ENCODE peak calls at places on chromosomes 1 and 21, in eight cellular contexts. H is tibial artery, B is epithelial cell of prostate, T is thoracic aorta, C is NCI-H1105, G is HTR-8/SVneo, K is left ventricle myocardium inferior, F is hypothalamus. S is an unnamed sample.

GRCh38 chr1:15423355-15424077 is 13.8 kb downstream of the EFHD2 start:
- DNase-seq in H (no peak), B (no peak), T (no peak), C (no peak), G (no peak), K (no peak), F (no peak), S (no peak)

GRCh38 chr1:79040424-79041089 is 34.0 kb upstream of the ADGRL4 start:
- DNase-seq in H (no peak), B (no peak), T (no peak), C (no peak), G (no peak), K (no peak), F (no peak), S (no peak)

GRCh38 chr1:66752000-66752592 is at the start of gene DYNLT5:
- DNase-seq in H (peak), B (no peak), T (peak), C (no peak), G (peak), K (peak), F (peak), S (no peak)

GRCh38 chr21:36661511-36662309 is 37.2 kb upstream of the SIM2 start:
- DNase-seq in H (no peak), B (no peak), T (no peak), C (no peak), G (peak), K (no peak), F (no peak), S (no peak)

GRCh38 chr1:226736908-226737818 is 1.9 kb downstream of the ITPKB start:
- DNase-seq in H (peak), B (no peak), T (no peak), C (no peak), G (no peak), K (peak), F (peak), S (no peak)

GRCh38 chr1:15834406-15835204 is 12.9 kb upstream of the SPEN start:
- DNase-seq in H (peak), B (no peak), T (peak), C (peak), G (peak), K (peak), F (peak), S (peak)

GRCh38 chr1:113320972-113321680 is 69.2 kb upstream of the MAGI3 start:
- DNase-seq in H (no peak), B (no peak), T (no peak), C (no peak), G (no peak), K (no peak), F (no peak), S (no peak)

GRCh38 chr1:199098468-199098867 is 459.6 kb downstream of the PTPRC start:
- DNase-seq in H (no peak), B (no peak), T (no peak), C (no peak), G (no peak), K (no peak), F (no peak), S (no peak)

GRCh38 chr1:51306950-51307349 is 23.4 kb downstream of the TTC39A start:
- DNase-seq in H (no peak), B (no peak), T (no peak), C (no peak), G (no peak), K (no peak), F (no peak), S (no peak)

GRCh38 chr21:39381009-39381408 is 32.1 kb upstream of the HMGN1 start:
- DNase-seq in H (no peak), B (no peak), T (no peak), C (no peak), G (no peak), K (no peak), F (no peak), S (no peak)

GRCh38 chr1:51344602-51345299 is 14.4 kb upstream of the TTC39A start:
- DNase-seq in H (no peak), B (no peak), T (no peak), C (no peak), G (no peak), K (no peak), F (no peak), S (no peak)

GRCh38 chr1:20142001-20142710 is 3.0 kb downstream of the PLA2G2F start:
- DNase-seq in H (no peak), B (no peak), T (no peak), C (no peak), G (no peak), K (no peak), F (no peak), S (no peak)

GRCh38 chr1:240285541-240285940 is 193.9 kb downstream of the FMN2 start:
- DNase-seq in H (no peak), B (no peak), T (no peak), C (no peak), G (no peak), K (no peak), F (no peak), S (no peak)

GRCh38 chr21:33292724-33293123 is 26.6 kb downstream of the IL10RB start:
- DNase-seq in H (no peak), B (no peak), T (no peak), C (no peak), G (no peak), K (no peak), F (no peak), S (no peak)

GRCh38 chr1:113307771-113308451 is 82.4 kb upstream of the MAGI3 start:
- DNase-seq in H (no peak), B (peak), T (no peak), C (no peak), G (no peak), K (no peak), F (no peak), S (no peak)

GRCh38 chr1:25520446-25521061 is 22.9 kb upstream of the LDLRAP1 start:
- DNase-seq in H (peak), B (no peak), T (no peak), C (peak), G (peak), K (peak), F (no peak), S (no peak)

S was measured in GOT3.